ENCODE peak calls at places on chromosomes 7 and 10, in ten cellular contexts. One of them, this sample, is unnamed.

GRCh38 chr7:66707825-66708224 is 32.7 kb upstream of the RABGEF1 start:
- DNase-seq in colonic mucosa: no peak
- DNase-seq in GM19239: no peak
- DNase-seq in NCI-H2081: no peak
- DNase-seq in AG08396: no peak
- DNase-seq in AG08395: no peak
- DNase-seq in stimulated activated CD4-positive, alpha-beta T cell treated with anti-CD3 and anti-CD28 coated beads, Interleukin-15, amount 100 ng/mL, for 1 hour: no peak
- DNase-seq in effector memory CD8-positive, alpha-beta T cell: no peak
- DNase-seq in bronchial epithelial cell: no peak
- DNase-seq in posterior vena cava: no peak
- DNase-seq in this sample: no peak

GRCh38 chr10:111247781-111248389 is 171.1 kb downstream of the ADRA2A start:
- DNase-seq in colonic mucosa: no peak
- DNase-seq in GM19239: no peak
- DNase-seq in NCI-H2081: no peak
- DNase-seq in AG08396: no peak
- DNase-seq in AG08395: peak; percentile 18
- DNase-seq in stimulated activated CD4-positive, alpha-beta T cell treated with anti-CD3 and anti-CD28 coated beads, Interleukin-15, amount 100 ng/mL, for 1 hour: no peak
- DNase-seq in effector memory CD8-positive, alpha-beta T cell: no peak
- DNase-seq in bronchial epithelial cell: no peak
- DNase-seq in posterior vena cava: no peak
- DNase-seq in this sample: no peak

GRCh38 chr7:133688483-133689239 is 435.8 kb downstream of the EXOC4 start:
- DNase-seq in colonic mucosa: no peak
- DNase-seq in GM19239: no peak
- DNase-seq in NCI-H2081: no peak
- DNase-seq in AG08396: peak; percentile 8
- DNase-seq in AG08395: peak; percentile 24
- DNase-seq in stimulated activated CD4-positive, alpha-beta T cell treated with anti-CD3 and anti-CD28 coated beads, Interleukin-15, amount 100 ng/mL, for 1 hour: no peak
- DNase-seq in effector memory CD8-positive, alpha-beta T cell: no peak
- DNase-seq in bronchial epithelial cell: peak; percentile 78
- DNase-seq in posterior vena cava: no peak
- DNase-seq in this sample: peak; percentile 56

GRCh38 chr7:93062599-93062998 is 55.2 kb downstream of the SAMD9 start:
- DNase-seq in colonic mucosa: no peak
- DNase-seq in GM19239: no peak
- DNase-seq in NCI-H2081: no peak
- DNase-seq in AG08396: no peak
- DNase-seq in AG08395: no peak
- DNase-seq in stimulated activated CD4-positive, alpha-beta T cell treated with anti-CD3 and anti-CD28 coated beads, Interleukin-15, amount 100 ng/mL, for 1 hour: no peak
- DNase-seq in effector memory CD8-positive, alpha-beta T cell: no peak
- DNase-seq in bronchial epithelial cell: no peak
- DNase-seq in posterior vena cava: no peak
- DNase-seq in this sample: no peak

GRCh38 chr10:110373059-110373458 is 68.3 kb upstream of the SMNDC1 start:
- DNase-seq in colonic mucosa: no peak
- DNase-seq in GM19239: no peak
- DNase-seq in NCI-H2081: no peak
- DNase-seq in AG08396: no peak
- DNase-seq in AG08395: no peak
- DNase-seq in stimulated activated CD4-positive, alpha-beta T cell treated with anti-CD3 and anti-CD28 coated beads, Interleukin-15, amount 100 ng/mL, for 1 hour: no peak
- DNase-seq in effector memory CD8-positive, alpha-beta T cell: no peak
- DNase-seq in bronchial epithelial cell: peak; percentile 81
- DNase-seq in posterior vena cava: no peak
- DNase-seq in this sample: no peak

GRCh38 chr7:40263752-40264390 is 129.1 kb downstream of the SUGCT start:
- DNase-seq in colonic mucosa: no peak
- DNase-seq in GM19239: no peak
- DNase-seq in NCI-H2081: no peak
- DNase-seq in AG08396: no peak
- DNase-seq in AG08395: no peak
- DNase-seq in stimulated activated CD4-positive, alpha-beta T cell treated with anti-CD3 and anti-CD28 coated beads, Interleukin-15, amount 100 ng/mL, for 1 hour: no peak
- DNase-seq in effector memory CD8-positive, alpha-beta T cell: no peak
- DNase-seq in bronchial epithelial cell: no peak
- DNase-seq in posterior vena cava: no peak
- DNase-seq in this sample: no peak

GRCh38 chr7:130371059-130371458 is 9.2 kb upstream of the CPA1 start:
- DNase-seq in colonic mucosa: no peak
- DNase-seq in GM19239: no peak
- DNase-seq in NCI-H2081: no peak
- DNase-seq in AG08396: no peak
- DNase-seq in AG08395: peak; percentile 30
- DNase-seq in stimulated activated CD4-positive, alpha-beta T cell treated with anti-CD3 and anti-CD28 coated beads, Interleukin-15, amount 100 ng/mL, for 1 hour: no peak
- DNase-seq in effector memory CD8-positive, alpha-beta T cell: no peak
- DNase-seq in bronchial epithelial cell: peak; percentile 49
- DNase-seq in posterior vena cava: peak; percentile 92
- DNase-seq in this sample: no peak

GRCh38 chr7:13800694-13801448 is 188.6 kb downstream of the ETV1 start:
- DNase-seq in colonic mucosa: no peak
- DNase-seq in GM19239: no peak
- DNase-seq in NCI-H2081: peak; percentile 46
- DNase-seq in AG08396: peak; percentile 58
- DNase-seq in AG08395: peak; percentile 71
- DNase-seq in stimulated activated CD4-positive, alpha-beta T cell treated with anti-CD3 and anti-CD28 coated beads, Interleukin-15, amount 100 ng/mL, for 1 hour: no peak
- DNase-seq in effector memory CD8-positive, alpha-beta T cell: no peak
- DNase-seq in bronchial epithelial cell: peak; percentile 96
- DNase-seq in posterior vena cava: no peak
- DNase-seq in this sample: peak; percentile 26

GRCh38 chr7:98091061-98091460 is 15.6 kb upstream of the LMTK2 start:
- DNase-seq in colonic mucosa: no peak
- DNase-seq in GM19239: no peak
- DNase-seq in NCI-H2081: no peak
- DNase-seq in AG08396: no peak
- DNase-seq in AG08395: no peak
- DNase-seq in stimulated activated CD4-positive, alpha-beta T cell treated with anti-CD3 and anti-CD28 coated beads, Interleukin-15, amount 100 ng/mL, for 1 hour: no peak
- DNase-seq in effector memory CD8-positive, alpha-beta T cell: no peak
- DNase-seq in bronchial epithelial cell: peak; percentile 96
- DNase-seq in posterior vena cava: no peak
- DNase-seq in this sample: no peak

GRCh38 chr10:47264797-47265281 is 35.2 kb upstream of the GDF10 start:
- DNase-seq in colonic mucosa: no peak
- DNase-seq in GM19239: no peak
- DNase-seq in NCI-H2081: no peak
- DNase-seq in AG08396: no peak
- DNase-seq in AG08395: no peak
- DNase-seq in stimulated activated CD4-positive, alpha-beta T cell treated with anti-CD3 and anti-CD28 coated beads, Interleukin-15, amount 100 ng/mL, for 1 hour: peak; percentile 25
- DNase-seq in effector memory CD8-positive, alpha-beta T cell: no peak
- DNase-seq in bronchial epithelial cell: no peak
- DNase-seq in posterior vena cava: peak; percentile 59
- DNase-seq in this sample: no peak

GRCh38 chr10:94992811-94993210 is 54.4 kb downstream of the CYP2C9 start:
- DNase-seq in colonic mucosa: no peak
- DNase-seq in GM19239: no peak
- DNase-seq in NCI-H2081: no peak
- DNase-seq in AG08396: no peak
- DNase-seq in AG08395: no peak
- DNase-seq in stimulated activated CD4-positive, alpha-beta T cell treated with anti-CD3 and anti-CD28 coated beads, Interleukin-15, amount 100 ng/mL, for 1 hour: no peak
- DNase-seq in effector memory CD8-positive, alpha-beta T cell: no peak
- DNase-seq in bronchial epithelial cell: no peak
- DNase-seq in posterior vena cava: no peak
- DNase-seq in this sample: no peak

This sample was measured in GM04504.